ENCODE peak calls at places on chromosomes 5 and 9, in eight cellular contexts. W is cardiac fibroblast; B is GM04504; K is activated CD8-positive, alpha-beta memory T cell treated with anti-CD3 and anti-CD28 coated beads, Interleukin-2, amount 50 U/mL, for 48 hours; M is HTR-8/SVneo; Q is AG10803; J is RPMI7951; N is stimulated activated CD4-positive, alpha-beta T cell treated with anti-CD3 and anti-CD28 coated beads, Interleukin-4, amount 100 ng/mL, for 48 hours. I is an unnamed sample.

GRCh38 chr5:153752890-153753289 is 262.4 kb downstream of the GRIA1 start:
- DNase-seq in W (no peak), M (no peak), Q (peak), B (no peak), J (no peak), N (no peak), K (no peak), I (no peak)

GRCh38 chr5:6762697-6763096 is 49.5 kb downstream of the TENT4A start:
- DNase-seq in N (no peak), J (no peak), Q (no peak), B (no peak), M (no peak), W (no peak), K (no peak), I (no peak)

GRCh38 chr9:109035684-109036423 is 22.6 kb upstream of the CTNNAL1 start:
- DNase-seq in B (no peak), Q (peak), W (peak), K (no peak), J (peak), N (no peak), M (peak), I (peak)

GRCh38 chr9:136823136-136824046 is 15.6 kb downstream of the RABL6 start:
- DNase-seq in Q (no peak), B (no peak), J (no peak), K (no peak), N (no peak), W (no peak), M (no peak), I (no peak)

GRCh38 chr9:79325501-79325900 is 246.3 kb upstream of the TLE4 start:
- DNase-seq in K (no peak), N (no peak), W (no peak), M (no peak), B (no peak), Q (peak), J (no peak), I (no peak)

GRCh38 chr9:107647611-107648010 is 158.0 kb upstream of the KLF4 start:
- DNase-seq in J (no peak), N (no peak), Q (no peak), M (no peak), K (no peak), B (no peak), W (no peak), I (no peak)

GRCh38 chr5:178280631-178281030 is 48.0 kb upstream of the PHYKPL start:
- DNase-seq in W (no peak), M (no peak), J (no peak), B (no peak), K (no peak), N (no peak), Q (no peak), I (no peak)

GRCh38 chr5:169700611-169701010 is 63.5 kb downstream of the DOCK2 start:
- DNase-seq in K (no peak), J (no peak), N (no peak), W (no peak), B (no peak), M (no peak), Q (no peak), I (no peak)

I was measured in NCI-H460.